ENCODE peak calls at places on chromosomes 6 and 20, in six cellular contexts. A is H1, W is fibroblast of lung, M is GM12878, E is GM23338, B is mammary epithelial cell. Y is an unnamed sample.

GRCh38 chr6:108526739-108527174 is 34.0 kb upstream of the FOXO3 start:
- DNase-seq in M (no peak), B (peak; percentile 16), W (peak; percentile 66), A (no peak), E (peak; percentile 80), Y (peak; percentile 58)

GRCh38 chr6:109925060-109925459 is 53.1 kb upstream of the GPR6 start:
- DNase-seq in E (no peak), A (no peak), M (no peak), B (peak; percentile 20), W (peak; percentile 1), Y (no peak)

GRCh38 chr20:710762-711120 is 35.1 kb upstream of the SCRT2 start:
- DNase-seq in W (no peak), A (no peak), E (peak; percentile 40), B (no peak), M (no peak), Y (no peak)

GRCh38 chr20:21102691-21103311 is 3.4 kb downstream of the LINC00237 start:
- DNase-seq in A (no peak), E (peak; percentile 81), W (no peak), B (peak; percentile 35), M (no peak), Y (peak; percentile 38)

GRCh38 chr20:48313346-48313745 is 514.5 kb downstream of the PREX1 start:
- DNase-seq in W (no peak), B (no peak), M (no peak), E (no peak), A (no peak), Y (no peak)

GRCh38 chr6:79600313-79601019 is 30.7 kb upstream of the SH3BGRL2 start:
- DNase-seq in W (no peak), E (no peak), A (no peak), B (no peak), M (no peak), Y (no peak)

GRCh38 chr6:18118330-18118729 is 4.1 kb downstream of the NHLRC1 start:
- DNase-seq in B (no peak), E (no peak), W (no peak), M (no peak), A (no peak), Y (no peak)

GRCh38 chr20:47663354-47664067 is 121.8 kb downstream of the SULF2 start:
- DNase-seq in M (peak; percentile 19), E (peak; percentile 88), B (peak; percentile 67), W (peak; percentile 76), A (peak; percentile 75), Y (peak; percentile 83)

GRCh38 chr20:23475395-23475794 is 15.5 kb upstream of the CST8 start:
- DNase-seq in W (no peak), E (no peak), M (no peak), B (no peak), A (no peak), Y (no peak)

GRCh38 chr6:89952696-89953095 is 58.4 kb downstream of the GJA10 start:
- DNase-seq in M (no peak), E (no peak), B (peak; percentile 86), A (no peak), W (peak; percentile 45), Y (no peak)

GRCh38 chr6:108714774-108715414 is 133.3 kb upstream of the ARMC2 start:
- DNase-seq in E (no peak), A (no peak), W (peak; percentile 58), M (no peak), B (no peak), Y (no peak)

GRCh38 chr20:47502801-47503239 is 1.1 kb downstream of the NCOA3 start:
- DNase-seq in M (no peak), E (peak; percentile 44), W (peak; percentile 54), B (peak; percentile 50), A (no peak), Y (peak; percentile 37)

GRCh38 chr6:128487055-128487454 is 33.3 kb downstream of the PTPRK start:
- DNase-seq in W (no peak), M (no peak), A (no peak), E (peak; percentile 42), B (no peak), Y (peak; percentile 36)

GRCh38 chr6:18153311-18153703 is 1.6 kb downstream of the TPMT start:
- DNase-seq in B (no peak), M (no peak), A (no peak), E (no peak), W (no peak), Y (no peak)

GRCh38 chr6:15685629-15686028 is 22.8 kb upstream of the DTNBP1 start:
- DNase-seq in A (no peak), M (no peak), E (no peak), B (no peak), W (no peak), Y (no peak)

GRCh38 chr6:15682965-15683822 is 20.4 kb upstream of the DTNBP1 start:
- DNase-seq in W (no peak), E (no peak), M (peak; percentile 40), A (no peak), B (no peak), Y (peak; percentile 22)

GRCh38 chr6:15678514-15678913 is 15.7 kb upstream of the DTNBP1 start:
- DNase-seq in W (no peak), A (no peak), M (no peak), B (no peak), E (no peak), Y (no peak)

GRCh38 chr6:15677822-15678221 is 15.0 kb upstream of the DTNBP1 start:
- DNase-seq in M (no peak), W (no peak), B (no peak), A (no peak), E (no peak), Y (no peak)

DNA sequence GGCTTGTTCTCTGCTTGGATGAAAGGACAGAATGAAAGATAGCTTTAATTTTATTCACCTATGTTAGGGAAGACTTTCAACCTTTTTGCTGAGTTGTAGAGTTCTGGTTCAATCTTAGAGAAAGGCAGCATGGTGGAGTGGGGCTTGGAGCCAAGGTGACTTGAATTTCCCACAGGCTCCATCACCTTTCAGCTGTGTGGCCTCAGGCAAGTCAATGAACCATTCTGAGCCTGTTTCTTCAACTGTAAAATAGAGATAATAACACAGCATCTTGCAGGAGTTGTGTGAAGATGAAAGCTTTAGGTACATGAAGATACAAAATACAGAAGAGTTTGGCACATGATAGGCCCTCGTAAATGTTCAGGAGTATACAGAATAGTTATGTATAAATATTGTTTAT is 19.1 kb upstream of the DTNBP1 start:
- DNase-seq in E (no peak), M (no peak), A (no peak), B (no peak), W (no peak), Y (no peak)
- H3K4me3 ChIP-seq in E (no peak overlapping the region), M (no peak overlapping the region), A (no peak overlapping the region), B (no peak overlapping the region), W (no peak overlapping the region), Y (no peak overlapping the region)

GRCh38 chr6:28789553-28790083 is 134.2 kb downstream of the TRIM27 start:
- DNase-seq in B (peak; percentile 76), W (peak; percentile 64), A (no peak), M (no peak), E (peak; percentile 74), Y (peak; percentile 53)
- H2AFZ ChIP-seq in B (no peak overlapping the region), W (no peak overlapping the region), A (no peak overlapping the region), M (no peak overlapping the region), E (no peak overlapping the region), Y (peak overlapping the region; percentile 9)

GRCh38 chr20:36465109-36466080 is 75.9 kb upstream of the MYL9 start:
- DNase-seq in M (no peak), A (no peak), W (peak; percentile 78), E (peak; percentile 59), B (peak; percentile 82), Y (peak; percentile 70)

GRCh38 chr20:36460648-36461599 is 80.4 kb upstream of the MYL9 start:
- DNase-seq in B (peak; percentile 87), A (peak; percentile 78), E (peak; percentile 97), W (peak; percentile 91), M (peak; percentile 65), Y (peak; percentile 98)

GRCh38 chr20:36461600-36462439 is 79.5 kb upstream of the MYL9 start:
- DNase-seq in A (no peak), B (peak; percentile 34), E (peak; percentile 77), W (peak; percentile 47), M (no peak), Y (peak; percentile 78)

GRCh38 chr20:36462440-36463211 is 78.7 kb upstream of the MYL9 start:
- DNase-seq in E (peak; percentile 54), M (no peak), A (no peak), W (peak; percentile 55), B (no peak), Y (peak; percentile 45)

GRCh38 chr20:36463212-36464061 is 77.9 kb upstream of the MYL9 start:
- DNase-seq in A (no peak), B (no peak), M (no peak), E (no peak), W (no peak), Y (no peak)
- H3K4me3 ChIP-seq in A (peak overlapping the region; percentile 88), B (peak overlapping the region; percentile 77), M (peak overlapping the region; percentile 98), E (peak overlapping the region; percentile 96), W (peak overlapping the region; percentile 99), Y (peak overlapping the region; percentile 94)

GRCh38 chr20:3238616-3239025 is 369 bp downstream of the SLC4A11 start:
- DNase-seq in W (no peak), M (no peak), B (peak; percentile 67), A (no peak), E (peak; percentile 77), Y (peak; percentile 41)
- H2AFZ ChIP-seq in W (peak overlapping the region; percentile 65), M (peak overlapping the region; percentile 87), B (peak overlapping the region; percentile 99), A (no peak overlapping the region), E (peak overlapping the region; percentile 96), Y (peak overlapping the region; percentile 94)

Y was measured in hepatocyte.